ENCODE peak calls at places on chromosome 20, in five cellular contexts. J is CD4-positive, alpha-beta T cell; K is heart right ventricle; P is hepatocyte; R is Calu3. F is an unnamed sample.
A peak's percentile ranks its signal among the peaks of the same experiment; 100 is the strongest.

GRCh38 chr20:51335329-51335841 is 207.1 kb downstream of the NFATC2 start:
- DNase-seq in J (no peak), K (no peak), P (peak; percentile 68), R (no peak), F (no peak)

GRCh38 chr20:8837396-8837795 is 231.5 kb upstream of the PLCB4 start:
- DNase-seq in J (no peak), K (no peak), P (no peak), R (no peak), F (no peak)

GRCh38 chr20:60804918-60805631 is 447.0 kb upstream of the CDH4 start:
- DNase-seq in J (no peak), K (no peak), P (no peak), R (no peak), F (no peak)

GRCh38 chr20:63017826-63018411 is 11.2 kb upstream of the BHLHE23 start:
- DNase-seq in J (no peak), K (no peak), P (no peak), R (no peak), F (peak; percentile 46)

GRCh38 chr20:5220334-5221077 is 93.7 kb downstream of the CDS2 start:
- DNase-seq in J (no peak), K (no peak), P (no peak), R (no peak), F (no peak)

GRCh38 chr20:41179961-41180360 is 42.6 kb downstream of the PLCG1 start:
- DNase-seq in J (no peak), K (peak; percentile 4), P (no peak), R (no peak), F (no peak)

GRCh38 chr20:37379967-37380828 is 34.3 kb downstream of the SRC start:
- DNase-seq in J (no peak), K (no peak), P (peak; percentile 68), R (no peak), F (peak; percentile 28)

GRCh38 chr20:46351357-46352058 is 43.2 kb upstream of the CDH22 start:
- DNase-seq in J (no peak), K (no peak), P (no peak), R (no peak), F (no peak)

GRCh38 chr20:5766085-5766764 is 16.0 kb downstream of the SHLD1 start:
- DNase-seq in J (no peak), K (no peak), P (no peak), R (no peak), F (no peak)

GRCh38 chr20:13862245-13862644 is 77.4 kb downstream of the NDUFAF5 start:
- DNase-seq in J (no peak), K (no peak), P (no peak), R (no peak), F (no peak)

GRCh38 chr20:37392441-37393195 is 46.7 kb downstream of the SRC start:
- DNase-seq in J (no peak), K (no peak), P (no peak), R (no peak), F (peak; percentile 48)

GRCh38 chr20:17543531-17543961 is 12.4 kb upstream of the BFSP1 start:
- DNase-seq in J (no peak), K (no peak), P (peak; percentile 39), R (no peak), F (no peak)

GRCh38 chr20:22794200-22794599 is 209.8 kb upstream of the FOXA2 start:
- DNase-seq in J (no peak), K (no peak), P (peak; percentile 32), R (no peak), F (no peak)

GRCh38 chr20:22797103-22797502 is 212.7 kb upstream of the FOXA2 start:
- DNase-seq in J (no peak), K (no peak), P (no peak), R (no peak), F (no peak)

GRCh38 chr20:22796465-22797077 is 212.2 kb upstream of the FOXA2 start:
- DNase-seq in J (no peak), K (no peak), P (no peak), R (no peak), F (no peak)

GRCh38 chr20:22795897-22796296 is 211.5 kb upstream of the FOXA2 start:
- DNase-seq in J (no peak), K (peak; percentile 60), P (peak; percentile 72), R (peak; percentile 1), F (no peak)

GRCh38 chr20:22795455-22795854 is 211.1 kb upstream of the FOXA2 start:
- DNase-seq in J (no peak), K (no peak), P (no peak), R (no peak), F (no peak)
- TF ChIP-seq CTCF in J (no peak), K (no peak), P (no peak), R (no peak), F (no peak)

DNA sequence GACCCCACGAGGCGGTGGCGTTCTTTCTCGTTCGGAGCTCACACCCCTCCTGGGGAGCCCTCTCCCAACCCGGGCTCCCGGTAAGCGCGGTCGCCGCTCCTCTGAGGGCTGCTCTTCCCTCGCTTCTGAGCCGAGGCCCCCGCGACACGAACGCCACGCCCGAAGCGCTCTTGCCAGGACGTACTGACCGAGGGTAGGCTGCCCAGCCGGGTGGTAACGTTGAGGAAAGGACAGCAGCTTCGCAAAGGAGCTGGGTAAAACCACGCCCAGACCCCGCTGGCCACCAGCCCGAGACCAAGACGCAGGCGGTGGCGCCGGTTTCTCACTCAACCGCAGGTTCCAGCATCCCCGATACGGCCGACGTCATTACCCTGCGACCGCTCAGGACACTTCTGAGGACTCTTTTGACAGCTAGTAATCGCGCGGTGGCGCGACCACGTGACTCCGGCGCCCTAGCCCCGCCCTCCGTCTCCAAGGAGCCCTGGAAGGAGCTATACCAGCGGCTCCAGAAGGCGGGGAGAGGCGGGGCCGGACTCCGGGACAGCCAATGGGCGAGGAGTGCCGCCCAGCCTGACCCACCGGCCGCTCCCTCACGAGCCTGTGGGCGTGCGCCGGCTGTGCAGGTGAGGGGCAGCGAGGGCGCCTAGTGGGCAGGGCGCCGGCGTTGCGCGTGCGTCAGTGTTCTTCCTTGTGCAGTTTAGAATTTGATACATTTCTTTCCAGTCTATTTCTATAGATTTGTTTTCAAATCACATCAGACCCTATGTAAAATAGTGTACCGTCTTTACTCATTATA is 4.0 kb upstream of the GZF1 start:
- DNase-seq in J (peak; percentile 99), K (peak; percentile 100), P (peak; percentile 100), R (peak; percentile 92), F (peak; percentile 100)
- TF ChIP-seq CTCF in J (no peak), K (no peak), P (peak; percentile 3), R (no peak), F (no peak)

DNA sequence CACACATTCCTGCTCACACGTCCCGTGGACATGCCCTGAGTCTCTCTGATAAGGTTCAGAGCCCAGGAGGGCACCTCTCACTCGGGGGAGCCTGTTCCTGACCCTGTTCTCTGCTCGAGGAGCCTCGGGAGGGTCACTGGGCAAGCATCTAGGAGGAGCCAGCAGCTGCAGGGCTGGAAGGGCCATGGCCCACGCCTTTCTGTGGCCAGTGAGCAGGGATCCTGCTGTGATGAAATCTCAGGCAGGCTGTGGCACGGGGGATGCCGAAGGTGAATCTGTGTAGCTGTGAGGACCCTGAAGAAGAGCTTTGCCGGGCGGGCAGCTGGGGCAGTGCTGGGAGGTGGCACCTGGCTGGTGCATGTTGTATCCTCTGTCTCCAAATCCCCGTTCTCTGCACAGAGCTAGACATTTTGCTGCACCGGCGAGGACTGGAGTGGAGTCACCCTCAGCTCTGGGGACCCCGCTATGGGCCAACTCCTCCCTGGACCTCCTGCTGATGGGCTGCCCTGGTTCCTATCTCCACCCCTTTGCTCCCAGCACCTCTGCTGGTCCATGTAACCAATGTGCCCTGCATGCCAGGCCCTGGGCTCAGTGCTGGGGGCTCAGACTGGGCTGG is 7.1 kb upstream of the NPBWR2 start:
- DNase-seq in J (no peak), K (no peak), P (no peak), R (no peak), F (peak; percentile 46)
- TF ChIP-seq CTCF in J (no peak), K (no peak), P (no peak), R (no peak), F (no peak)

DNA sequence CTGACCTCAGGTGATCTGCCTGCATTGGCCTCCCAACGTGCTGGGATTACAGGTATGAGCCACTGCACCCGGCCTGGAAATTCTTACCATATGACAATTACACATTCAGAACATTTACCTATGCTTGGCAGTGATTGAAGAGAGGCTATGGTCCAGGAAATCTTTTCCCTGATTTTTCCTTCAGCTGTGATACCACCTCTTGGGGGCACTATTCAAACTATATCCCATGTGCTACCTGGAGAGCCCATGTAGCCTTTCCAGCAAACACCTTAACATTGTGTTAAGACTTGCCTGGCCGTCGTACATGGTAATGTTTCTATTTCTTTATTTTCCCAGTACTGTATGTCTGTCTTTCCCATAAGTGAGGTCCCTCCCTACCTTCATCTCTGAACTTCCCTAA is 61.7 kb upstream of the C20orf144 start:
- DNase-seq in J (no peak), K (no peak), P (no peak), R (no peak), F (no peak)
- TF ChIP-seq CTCF in J (no peak), K (no peak), P (no peak), R (no peak), F (no peak)

DNA sequence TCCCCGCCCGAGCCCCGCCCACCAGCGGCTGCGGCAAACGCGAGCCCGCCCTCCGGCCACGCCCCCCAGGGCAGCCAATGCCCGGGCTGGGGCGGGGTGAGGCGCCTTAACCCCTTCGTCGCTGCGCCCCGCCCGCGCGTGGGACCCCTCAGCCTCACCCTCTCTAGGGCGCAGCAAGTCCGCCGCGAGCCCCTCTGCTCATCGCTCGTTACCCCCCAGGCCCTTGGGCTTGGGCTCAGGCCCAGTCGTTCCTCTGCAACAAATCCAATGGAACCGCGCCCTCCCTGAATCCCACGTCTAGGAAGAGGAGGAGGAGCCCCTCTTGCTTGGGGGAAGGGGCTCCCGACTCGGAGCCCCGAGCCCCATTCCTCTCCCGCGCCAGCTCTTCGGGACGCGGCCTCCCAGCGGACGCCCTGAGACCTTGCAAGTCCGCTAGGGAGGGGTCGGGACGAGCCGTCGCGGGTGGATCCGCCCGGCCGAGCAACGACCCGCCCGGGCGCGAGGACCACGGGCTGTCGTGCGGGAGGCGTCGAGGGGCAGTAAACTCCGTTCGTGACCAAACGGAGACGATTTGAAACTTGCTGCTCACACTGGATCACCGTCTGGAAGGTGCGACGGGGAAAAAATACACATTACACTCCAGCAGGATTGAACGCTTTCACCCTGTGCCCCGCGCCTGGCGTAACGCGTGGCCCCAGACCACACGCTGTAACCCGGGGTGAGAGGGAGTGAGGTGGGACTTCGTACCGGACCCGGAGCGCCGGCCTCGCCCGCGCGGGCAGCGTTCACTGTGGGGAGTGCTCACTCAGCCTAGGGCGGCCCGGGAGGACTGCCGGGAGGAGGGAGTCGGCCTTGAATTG is 463 bp upstream of the LZTS3 start:
- DNase-seq in J (peak; percentile 91), K (peak; percentile 90), P (peak; percentile 97), R (peak; percentile 89), F (peak; percentile 94)
- TF ChIP-seq CTCF in J (no peak), K (no peak), P (peak; percentile 20), R (no peak), F (peak; percentile 32)

DNA sequence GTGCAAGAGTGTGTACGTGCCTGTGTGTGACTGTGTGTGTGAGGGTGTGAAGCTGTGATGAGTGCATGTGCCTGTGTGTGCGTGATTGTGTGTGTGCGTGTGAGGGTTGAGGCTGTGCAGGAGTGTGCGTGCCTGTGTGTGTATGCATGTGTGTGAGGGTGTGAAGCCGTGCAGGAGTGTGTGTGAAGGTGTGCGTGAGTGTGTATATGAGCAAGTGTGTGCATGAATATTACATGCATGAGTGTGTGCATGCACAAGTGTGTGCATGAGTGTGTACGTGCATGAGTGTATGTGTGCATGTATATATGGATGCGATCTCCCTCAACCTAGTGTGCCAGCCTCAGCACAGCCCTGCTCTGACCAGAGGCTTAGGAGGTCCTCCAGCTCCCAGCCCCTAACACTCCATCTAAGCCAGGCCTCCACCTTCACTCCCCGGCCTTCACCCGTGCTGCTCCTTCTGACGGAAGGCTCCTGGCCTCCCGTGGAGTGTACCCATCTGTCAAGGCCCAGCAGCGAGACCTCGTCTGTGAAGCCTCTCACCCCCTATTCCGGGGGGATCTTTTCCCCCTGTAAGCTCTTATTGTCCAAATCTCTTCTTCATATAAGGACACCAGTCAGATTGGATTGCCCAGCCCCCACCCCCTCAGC is 19.9 kb upstream of the PHACTR3 start:
- DNase-seq in J (no peak), K (no peak), P (no peak), R (no peak), F (no peak)
- TF ChIP-seq CTCF in J (no peak), K (no peak), P (no peak), R (no peak), F (no peak)

GRCh38 chr20:431012-431904 is 23.2 kb downstream of the RBCK1 start:
- DNase-seq in J (peak; percentile 27), K (peak; percentile 47), P (peak; percentile 81), R (peak; percentile 66), F (peak; percentile 53)
- TF ChIP-seq CTCF in J (peak; percentile 33), K (no peak), P (peak; percentile 67), R (peak; percentile 50), F (peak; percentile 54)

F was measured in psoas muscle.